ENCODE peak calls at places on chromosomes 6 and 20, in ten cellular contexts. One of them, this sample, is unnamed.

GRCh38 chr6:54541521-54541920 is 233.3 kb downstream of the TINAG start:
- DNase-seq in A549: no peak
- DNase-seq in ovary: no peak
- DNase-seq in GM12878: no peak
- DNase-seq in stomach: no peak
- DNase-seq in transverse colon: no peak
- DNase-seq in K562: no peak
- DNase-seq in sigmoid colon: no peak
- DNase-seq in esophagus muscularis mucosa: no peak
- DNase-seq in HepG2: no peak
- DNase-seq in this sample: no peak

GRCh38 chr6:35691027-35691824 is 2.5 kb upstream of the FKBP5 start:
- DNase-seq in A549: no peak
- DNase-seq in ovary: peak
- DNase-seq in GM12878: no peak
- DNase-seq in stomach: peak
- DNase-seq in transverse colon: peak
- DNase-seq in K562: no peak
- DNase-seq in sigmoid colon: peak
- DNase-seq in esophagus muscularis mucosa: peak
- DNase-seq in HepG2: no peak
- DNase-seq in this sample: peak

GRCh38 chr20:33893314-33893713 is 82.2 kb downstream of the CHMP4B start:
- DNase-seq in A549: no peak
- DNase-seq in ovary: no peak
- DNase-seq in GM12878: no peak
- DNase-seq in stomach: no peak
- DNase-seq in transverse colon: no peak
- DNase-seq in K562: no peak
- DNase-seq in sigmoid colon: no peak
- DNase-seq in esophagus muscularis mucosa: no peak
- DNase-seq in HepG2: no peak
- DNase-seq in this sample: no peak

GRCh38 chr6:88908598-88909548 is 54.5 kb downstream of the RNGTT start:
- DNase-seq in A549: no peak
- DNase-seq in ovary: no peak
- DNase-seq in GM12878: no peak
- DNase-seq in stomach: no peak
- DNase-seq in transverse colon: no peak
- DNase-seq in K562: no peak
- DNase-seq in sigmoid colon: no peak
- DNase-seq in esophagus muscularis mucosa: no peak
- DNase-seq in HepG2: no peak
- DNase-seq in this sample: no peak

GRCh38 chr20:43799150-43799711 is 72.4 kb upstream of the GTSF1L start:
- DNase-seq in A549: no peak
- DNase-seq in ovary: no peak
- DNase-seq in GM12878: no peak
- DNase-seq in stomach: no peak
- DNase-seq in transverse colon: no peak
- DNase-seq in K562: no peak
- DNase-seq in sigmoid colon: no peak
- DNase-seq in esophagus muscularis mucosa: no peak
- DNase-seq in HepG2: no peak
- DNase-seq in this sample: no peak

GRCh38 chr6:129699661-129700060 is 10.3 kb downstream of the ARHGAP18 start:
- DNase-seq in A549: no peak
- DNase-seq in ovary: no peak
- DNase-seq in GM12878: no peak
- DNase-seq in stomach: no peak
- DNase-seq in transverse colon: no peak
- DNase-seq in K562: peak
- DNase-seq in sigmoid colon: no peak
- DNase-seq in esophagus muscularis mucosa: no peak
- DNase-seq in HepG2: no peak
- DNase-seq in this sample: no peak

GRCh38 chr6:87788141-87788540 is 86.1 kb upstream of the AKIRIN2 start:
- DNase-seq in A549: no peak
- DNase-seq in ovary: no peak
- DNase-seq in GM12878: no peak
- DNase-seq in stomach: no peak
- DNase-seq in transverse colon: no peak
- DNase-seq in K562: no peak
- DNase-seq in sigmoid colon: no peak
- DNase-seq in esophagus muscularis mucosa: no peak
- DNase-seq in HepG2: no peak
- DNase-seq in this sample: no peak

GRCh38 chr20:58584051-58584824 is 66.8 kb upstream of the STX16 start:
- DNase-seq in A549: no peak
- DNase-seq in ovary: no peak
- DNase-seq in GM12878: no peak
- DNase-seq in stomach: no peak
- DNase-seq in transverse colon: no peak
- DNase-seq in K562: no peak
- DNase-seq in sigmoid colon: peak
- DNase-seq in esophagus muscularis mucosa: no peak
- DNase-seq in HepG2: no peak
- DNase-seq in this sample: no peak

GRCh38 chr6:124487778-124488431 is 474.3 kb upstream of the RNF217 start:
- DNase-seq in A549: no peak
- DNase-seq in ovary: no peak
- DNase-seq in GM12878: no peak
- DNase-seq in stomach: no peak
- DNase-seq in transverse colon: no peak
- DNase-seq in K562: no peak
- DNase-seq in sigmoid colon: no peak
- DNase-seq in esophagus muscularis mucosa: no peak
- DNase-seq in HepG2: no peak
- DNase-seq in this sample: no peak

DNA sequence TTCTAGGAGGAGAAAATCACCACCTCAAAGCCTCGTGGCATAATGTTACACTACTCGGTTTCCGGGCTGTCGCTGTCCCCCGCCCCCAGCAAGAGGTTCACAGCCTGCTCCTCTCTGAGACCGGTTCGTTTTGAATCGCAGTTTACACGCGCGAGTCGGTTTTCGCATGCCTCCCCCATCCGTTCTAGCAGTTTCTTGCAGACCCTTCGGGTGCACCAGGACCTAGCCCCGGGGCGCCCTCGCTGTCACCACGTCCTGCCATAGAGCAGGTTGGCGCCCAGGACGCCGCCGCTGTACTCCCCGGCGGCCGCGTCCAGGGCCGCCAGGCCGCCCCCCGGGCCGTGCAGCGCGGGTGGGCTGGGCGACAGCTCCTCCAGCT is 1.7 kb downstream of the NKX2-4 start:
- DNase-seq in A549: no peak
- DNase-seq in ovary: no peak
- DNase-seq in GM12878: no peak
- DNase-seq in stomach: no peak
- DNase-seq in transverse colon: no peak
- DNase-seq in K562: no peak
- DNase-seq in sigmoid colon: no peak
- DNase-seq in esophagus muscularis mucosa: no peak
- DNase-seq in HepG2: no peak
- DNase-seq in this sample: no peak
- TF ChIP-seq EP300 in A549: no peak
- TF ChIP-seq EP300 in ovary: no peak
- TF ChIP-seq EP300 in GM12878: no peak
- TF ChIP-seq EP300 in stomach: no peak
- TF ChIP-seq EP300 in transverse colon: no peak
- TF ChIP-seq EP300 in K562: no peak
- TF ChIP-seq EP300 in sigmoid colon: no peak
- TF ChIP-seq EP300 in esophagus muscularis mucosa: no peak
- TF ChIP-seq EP300 in HepG2: no peak
- TF ChIP-seq EP300 in this sample: no peak

GRCh38 chr20:24575811-24576210 is 106.4 kb downstream of the SYNDIG1 start:
- DNase-seq in A549: no peak
- DNase-seq in ovary: no peak
- DNase-seq in GM12878: no peak
- DNase-seq in stomach: no peak
- DNase-seq in transverse colon: no peak
- DNase-seq in K562: no peak
- DNase-seq in sigmoid colon: no peak
- DNase-seq in esophagus muscularis mucosa: no peak
- DNase-seq in HepG2: no peak
- DNase-seq in this sample: no peak

GRCh38 chr20:24576447-24576846 is 107.0 kb downstream of the SYNDIG1 start:
- DNase-seq in A549: no peak
- DNase-seq in ovary: no peak
- DNase-seq in GM12878: no peak
- DNase-seq in stomach: no peak
- DNase-seq in transverse colon: no peak
- DNase-seq in K562: no peak
- DNase-seq in sigmoid colon: no peak
- DNase-seq in esophagus muscularis mucosa: no peak
- DNase-seq in HepG2: no peak
- DNase-seq in this sample: no peak

GRCh38 chr20:24578605-24579004 is 109.2 kb downstream of the SYNDIG1 start:
- DNase-seq in A549: no peak
- DNase-seq in ovary: no peak
- DNase-seq in GM12878: no peak
- DNase-seq in stomach: no peak
- DNase-seq in transverse colon: no peak
- DNase-seq in K562: no peak
- DNase-seq in sigmoid colon: no peak
- DNase-seq in esophagus muscularis mucosa: peak
- DNase-seq in HepG2: no peak
- DNase-seq in this sample: no peak

GRCh38 chr20:24579016-24579415 is 109.6 kb downstream of the SYNDIG1 start:
- DNase-seq in A549: no peak
- DNase-seq in ovary: no peak
- DNase-seq in GM12878: no peak
- DNase-seq in stomach: no peak
- DNase-seq in transverse colon: no peak
- DNase-seq in K562: no peak
- DNase-seq in sigmoid colon: no peak
- DNase-seq in esophagus muscularis mucosa: peak
- DNase-seq in HepG2: no peak
- DNase-seq in this sample: no peak

GRCh38 chr20:24577271-24577909 is 108.0 kb downstream of the SYNDIG1 start:
- DNase-seq in A549: no peak
- DNase-seq in ovary: no peak
- DNase-seq in GM12878: no peak
- DNase-seq in stomach: no peak
- DNase-seq in transverse colon: no peak
- DNase-seq in K562: no peak
- DNase-seq in sigmoid colon: no peak
- DNase-seq in esophagus muscularis mucosa: no peak
- DNase-seq in HepG2: no peak
- DNase-seq in this sample: no peak
- TF ChIP-seq POLR2A in A549: no peak
- TF ChIP-seq POLR2A in ovary: no peak
- TF ChIP-seq POLR2A in GM12878: no peak
- TF ChIP-seq POLR2A in stomach: no peak
- TF ChIP-seq POLR2A in transverse colon: no peak
- TF ChIP-seq POLR2A in K562: no peak
- TF ChIP-seq POLR2A in sigmoid colon: no peak
- TF ChIP-seq POLR2A in esophagus muscularis mucosa: no peak
- TF ChIP-seq POLR2A in HepG2: no peak
- TF ChIP-seq POLR2A in this sample: no peak

DNA sequence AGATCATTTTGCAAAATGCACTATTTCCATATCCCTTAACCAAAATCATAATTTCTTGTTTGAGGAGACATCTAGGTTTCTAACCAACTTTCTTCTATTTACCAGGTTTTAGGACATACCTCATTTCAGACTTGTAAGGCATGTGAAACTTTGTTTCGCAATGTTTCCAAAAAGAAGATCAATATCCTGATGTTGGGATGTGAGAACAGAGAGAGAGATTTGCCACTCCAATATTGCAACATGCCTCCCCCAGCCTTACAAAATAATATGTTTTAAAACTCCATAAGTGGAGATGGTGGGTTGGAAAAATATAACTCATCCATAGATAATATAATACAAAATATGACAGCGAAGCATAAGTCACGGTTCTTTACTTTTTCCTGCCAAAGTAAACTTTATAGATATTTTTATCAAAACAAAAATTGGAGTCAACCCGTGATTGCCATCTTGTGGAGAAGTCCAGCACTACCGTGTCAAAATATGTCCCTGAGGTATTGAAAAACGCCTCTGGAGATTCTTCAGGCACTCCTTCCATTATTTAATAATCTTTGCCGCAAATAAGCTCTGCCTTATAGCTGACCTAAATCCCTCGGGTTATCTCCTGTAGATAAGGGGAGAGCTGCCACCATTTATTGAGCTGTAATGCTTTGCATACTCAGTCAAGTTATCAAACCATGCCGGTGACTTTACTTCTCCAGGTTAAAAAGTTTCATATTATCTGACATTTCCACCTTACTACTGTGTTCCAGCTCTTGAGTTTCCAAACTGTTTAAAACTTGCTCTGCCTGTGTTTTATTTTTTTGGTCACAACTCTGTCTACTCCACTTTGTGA is 534.2 kb downstream of the HACE1 start:
- DNase-seq in A549: peak
- DNase-seq in ovary: no peak
- DNase-seq in GM12878: no peak
- DNase-seq in stomach: no peak
- DNase-seq in transverse colon: no peak
- DNase-seq in K562: peak
- DNase-seq in sigmoid colon: no peak
- DNase-seq in esophagus muscularis mucosa: no peak
- DNase-seq in HepG2: no peak
- DNase-seq in this sample: no peak
- TF ChIP-seq EP300 in A549: no peak
- TF ChIP-seq EP300 in ovary: no peak
- TF ChIP-seq EP300 in GM12878: no peak
- TF ChIP-seq EP300 in stomach: no peak
- TF ChIP-seq EP300 in transverse colon: no peak
- TF ChIP-seq EP300 in K562: no peak
- TF ChIP-seq EP300 in sigmoid colon: no peak
- TF ChIP-seq EP300 in esophagus muscularis mucosa: no peak
- TF ChIP-seq EP300 in HepG2: no peak
- TF ChIP-seq EP300 in this sample: no peak

GRCh38 chr6:116682334-116682712 is 1.3 kb downstream of the KPNA5 start:
- DNase-seq in A549: no peak
- DNase-seq in ovary: no peak
- DNase-seq in GM12878: peak
- DNase-seq in stomach: no peak
- DNase-seq in transverse colon: no peak
- DNase-seq in K562: no peak
- DNase-seq in sigmoid colon: no peak
- DNase-seq in esophagus muscularis mucosa: no peak
- DNase-seq in HepG2: no peak
- DNase-seq in this sample: no peak

GRCh38 chr6:116676021-116676420 is 5.0 kb upstream of the KPNA5 start:
- DNase-seq in A549: no peak
- DNase-seq in ovary: no peak
- DNase-seq in GM12878: no peak
- DNase-seq in stomach: no peak
- DNase-seq in transverse colon: no peak
- DNase-seq in K562: no peak
- DNase-seq in sigmoid colon: no peak
- DNase-seq in esophagus muscularis mucosa: no peak
- DNase-seq in HepG2: no peak
- DNase-seq in this sample: no peak

GRCh38 chr6:116685437-116685993 is 4.5 kb downstream of the KPNA5 start:
- DNase-seq in A549: no peak
- DNase-seq in ovary: no peak
- DNase-seq in GM12878: no peak
- DNase-seq in stomach: no peak
- DNase-seq in transverse colon: no peak
- DNase-seq in K562: no peak
- DNase-seq in sigmoid colon: no peak
- DNase-seq in esophagus muscularis mucosa: no peak
- DNase-seq in HepG2: no peak
- DNase-seq in this sample: no peak

GRCh38 chr6:116680880-116681672 is at the start of gene KPNA5:
- DNase-seq in A549: peak
- DNase-seq in ovary: peak
- DNase-seq in GM12878: peak
- DNase-seq in stomach: peak
- DNase-seq in transverse colon: peak
- DNase-seq in K562: peak
- DNase-seq in sigmoid colon: peak
- DNase-seq in esophagus muscularis mucosa: peak
- DNase-seq in HepG2: peak
- DNase-seq in this sample: peak
- TF ChIP-seq POLR2A in A549: peak
- TF ChIP-seq POLR2A in ovary: peak
- TF ChIP-seq POLR2A in GM12878: peak
- TF ChIP-seq POLR2A in stomach: peak
- TF ChIP-seq POLR2A in transverse colon: peak
- TF ChIP-seq POLR2A in K562: peak
- TF ChIP-seq POLR2A in sigmoid colon: peak
- TF ChIP-seq POLR2A in esophagus muscularis mucosa: no peak
- TF ChIP-seq POLR2A in HepG2: peak
- TF ChIP-seq POLR2A in this sample: peak